ENCODE peak calls at places on chromosomes 12 and 14, in nine cellular contexts. N is thyroid gland, O is sigmoid colon, K is right atrium auricular region, U is heart right ventricle, B is cardiac muscle cell, T is hepatocyte, A is left ventricle myocardium inferior, W is uterus. F is an unnamed sample. For H3K27me3, the result is how much of the 10 kb centered on the place peaks cover.

GRCh38 chr12:117872521-117873169 is 96.1 kb downstream of the KSR2 start:
- DNase-seq in T (no peak), A (no peak), W (no peak), B (no peak), K (no peak), O (no peak), N (no peak), U (no peak), F (no peak)

GRCh38 chr12:1474059-1474537 is 120.3 kb downstream of the FBXL14 start:
- DNase-seq in B (peak), T (peak), U (no peak), K (no peak), O (no peak), A (no peak), W (no peak), N (no peak), F (peak)

GRCh38 chr12:65891219-65891618 is 66.9 kb downstream of the HMGA2 start:
- DNase-seq in W (no peak), O (no peak), B (no peak), U (no peak), K (no peak), N (no peak), A (no peak), T (no peak), F (no peak)

GRCh38 chr12:20798561-20798960 is 11.9 kb upstream of the SLCO1B3 start:
- DNase-seq in N (no peak), A (no peak), B (peak), K (no peak), T (peak), O (no peak), U (no peak), W (no peak), F (no peak)

GRCh38 chr12:40225984-40226602 is 1.3 kb downstream of the LRRK2 start:
- DNase-seq in O (no peak), T (no peak), N (no peak), W (no peak), K (no peak), A (no peak), U (no peak), B (no peak), F (no peak)

GRCh38 chr12:40105265-40105514 is 691 bp downstream of the SLC2A13 start:
- DNase-seq in U (peak), K (peak), O (peak), T (peak), N (no peak), W (peak), B (no peak), A (peak), F (no peak)

GRCh38 chr12:118611295-118611694 is 234.9 kb downstream of the SUDS3 start:
- DNase-seq in W (no peak), U (no peak), N (no peak), O (peak), B (no peak), A (no peak), K (no peak), T (no peak), F (no peak)

GRCh38 chr12:130983328-130984017 is 29.8 kb downstream of the ADGRD1 start:
- DNase-seq in W (no peak), B (peak), N (no peak), T (peak), A (no peak), O (no peak), K (peak), U (no peak), F (no peak)

GRCh38 chr12:76422154-76422877 is 74.1 kb upstream of the BBS10 start:
- DNase-seq in U (no peak), B (no peak), T (no peak), N (no peak), A (no peak), O (no peak), K (no peak), W (no peak), F (no peak)

DNA sequence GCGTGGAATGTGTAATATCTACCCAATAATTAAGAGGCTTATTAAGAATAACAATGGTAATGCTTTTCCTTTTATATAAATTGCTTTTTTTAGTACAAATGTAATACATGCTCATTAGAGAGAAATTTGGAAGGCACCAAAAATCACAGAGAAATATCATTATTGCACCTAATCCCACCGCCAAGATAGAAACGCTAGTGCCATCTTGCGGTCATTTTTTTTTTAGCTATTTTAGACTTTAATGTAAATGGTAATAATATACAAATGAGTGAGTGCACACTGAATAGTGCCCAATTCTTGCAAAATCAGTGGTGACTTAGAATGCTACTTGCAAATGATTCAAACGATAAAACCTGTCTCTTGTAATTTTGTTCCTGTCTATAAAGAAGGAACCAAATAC is 576.8 kb upstream of the TMEM132C start:
- DNase-seq in N (no peak), O (no peak), A (no peak), B (peak), W (no peak), K (no peak), U (no peak), T (no peak), F (no peak)
- TF ChIP-seq CTCF in N (no peak), O (no peak), A (no peak), B (no peak), W (no peak), K (no peak), U (no peak), T (peak), F (peak)

GRCh38 chr14:104555621-104556255 is 23.8 kb upstream of the C14orf180 start:
- DNase-seq in T (no peak), U (no peak), N (no peak), A (no peak), B (no peak), K (no peak), O (peak), W (no peak), F (no peak)
- H3K27me3 ChIP-seq in T (under half), U (under half), N (under half), A (half or more), B (under half), K (under half), O (under half), W (under half), F (under half)

DNA sequence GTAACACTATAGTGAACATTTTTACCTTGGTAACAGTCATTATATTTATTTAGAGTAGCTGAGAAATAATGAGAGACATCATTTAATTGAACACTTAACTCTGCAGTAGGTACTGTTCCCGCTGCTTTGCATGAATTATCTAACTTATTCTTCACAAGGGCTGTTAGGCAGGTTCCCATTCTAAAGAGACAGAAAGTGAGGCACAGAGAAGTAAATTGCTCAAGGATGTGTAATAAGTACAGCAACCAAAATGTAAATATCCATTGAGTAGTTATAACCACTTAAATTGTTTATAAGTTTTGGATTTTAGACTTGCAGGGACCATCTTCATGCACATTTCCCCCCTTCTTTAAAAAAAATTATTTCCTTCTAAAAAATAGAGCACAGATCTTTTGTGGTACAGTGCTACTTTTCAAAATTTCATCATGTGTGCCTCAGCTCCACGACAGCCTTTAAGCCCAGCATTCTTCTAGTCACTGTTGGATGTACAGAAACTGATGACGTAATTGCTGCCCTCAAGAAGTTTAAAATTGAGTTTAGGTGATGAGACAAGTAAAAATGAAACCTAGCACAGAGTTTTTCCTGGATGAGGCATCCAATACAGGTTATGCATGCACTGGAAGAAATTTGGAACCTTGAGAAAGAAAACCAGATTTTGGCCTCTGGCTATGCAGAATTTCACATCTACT is 6.0 kb upstream of the MANSC4 start:
- DNase-seq in B (no peak), W (no peak), N (no peak), K (no peak), O (no peak), U (no peak), A (no peak), T (no peak), F (peak)
- H3K27ac ChIP-seq in B (no peak), W (no peak), N (no peak), K (no peak), O (no peak), U (no peak), A (no peak), T (no peak), F (peak)

GRCh38 chr12:54689984-54690383 is 41.8 kb upstream of the DCD start:
- DNase-seq in W (no peak), N (no peak), T (peak), O (no peak), B (peak), K (no peak), U (no peak), A (no peak), F (no peak)
- TF ChIP-seq CTCF in W (no peak), N (no peak), T (peak), O (no peak), B (no peak), K (no peak), U (no peak), A (no peak), F (peak)

GRCh38 chr14:20656274-20656673 is 14.8 kb upstream of the OR6S1 start:
- DNase-seq in W (no peak), B (no peak), A (no peak), N (no peak), T (no peak), O (no peak), U (no peak), K (peak), F (no peak)
- H3K27me3 ChIP-seq in W (half or more), B (half or more), A (half or more), N (under half), T (half or more), O (half or more), U (half or more), K (under half), F (under half)

GRCh38 chr12:122183588-122183940 is 641 bp downstream of the LRRC43 start:
- DNase-seq in K (no peak), B (no peak), O (no peak), W (no peak), N (no peak), U (no peak), T (no peak), A (no peak), F (no peak)
- H3K27ac ChIP-seq in K (no peak), B (no peak), O (peak), W (no peak), N (no peak), U (no peak), T (no peak), A (no peak), F (no peak)

GRCh38 chr14:94412671-94413638 is 24.6 kb upstream of the SERPINA1 start:
- DNase-seq in W (no peak), O (no peak), U (no peak), A (no peak), N (no peak), T (no peak), B (no peak), K (no peak), F (no peak)
- TF ChIP-seq CTCF in W (no peak), O (no peak), U (peak), A (no peak), N (no peak), T (peak), B (peak), K (no peak), F (peak)